ENCODE peak calls at places on chromosomes 2 and 18, in six cellular contexts. N is uterus, V is transverse colon, B is Calu3, E is astrocyte, J is chondrocyte. X is an unnamed sample.

GRCh38 chr18:9808530-9809241 is 77.1 kb upstream of the TXNDC2 start:
- DNase-seq in N (peak), V (no peak), B (no peak), E (peak), J (no peak), X (peak)

GRCh38 chr2:12484536-12485115 is 232.1 kb upstream of the TRIB2 start:
- DNase-seq in N (no peak), V (no peak), B (no peak), E (peak), J (no peak), X (no peak)

GRCh38 chr2:2806711-2807110 is 475.6 kb upstream of the MYT1L start:
- DNase-seq in N (no peak), V (no peak), B (no peak), E (no peak), J (no peak), X (no peak)

GRCh38 chr18:59273936-59274928 is 978 bp upstream of the RAX start:
- DNase-seq in N (no peak), V (no peak), B (no peak), E (no peak), J (no peak), X (no peak)

GRCh38 chr2:225177098-225177497 is 134.8 kb upstream of the DOCK10 start:
- DNase-seq in N (no peak), V (no peak), B (no peak), E (peak), J (no peak), X (peak)

GRCh38 chr2:188973650-188974049 is 523 bp upstream of the COL3A1 start:
- DNase-seq in N (no peak), V (no peak), B (no peak), E (no peak), J (no peak), X (peak)

GRCh38 chr18:27313678-27314077 is 128.6 kb upstream of the CHST9 start:
- DNase-seq in N (no peak), V (no peak), B (no peak), E (no peak), J (no peak), X (no peak)

GRCh38 chr2:200618590-200619021 is 32.8 kb downstream of the AOX1 start:
- DNase-seq in N (no peak), V (no peak), B (no peak), E (no peak), J (no peak), X (peak)

GRCh38 chr2:136154384-136154783 is 36.4 kb upstream of the CXCR4 start:
- DNase-seq in N (no peak), V (no peak), B (no peak), E (no peak), J (no peak), X (no peak)

GRCh38 chr2:208657468-208657867 is 250.9 kb downstream of the PTH2R start:
- DNase-seq in N (no peak), V (no peak), B (peak), E (no peak), J (no peak), X (no peak)

GRCh38 chr2:219104107-219105050 is 43.7 kb upstream of the IHH start:
- DNase-seq in N (no peak), V (no peak), B (peak), E (peak), J (no peak), X (peak)

GRCh38 chr2:54550523-54550922 is 94.4 kb downstream of the SPTBN1 start:
- DNase-seq in N (no peak), V (no peak), B (no peak), E (no peak), J (no peak), X (no peak)

GRCh38 chr18:31977270-31977872 is 34.4 kb upstream of the TRAPPC8 start:
- DNase-seq in N (no peak), V (peak), B (peak), E (peak), J (no peak), X (peak)
- TF ChIP-seq CTCF in N (peak), V (peak), B (peak), E (peak), J (peak), X (peak)

DNA sequence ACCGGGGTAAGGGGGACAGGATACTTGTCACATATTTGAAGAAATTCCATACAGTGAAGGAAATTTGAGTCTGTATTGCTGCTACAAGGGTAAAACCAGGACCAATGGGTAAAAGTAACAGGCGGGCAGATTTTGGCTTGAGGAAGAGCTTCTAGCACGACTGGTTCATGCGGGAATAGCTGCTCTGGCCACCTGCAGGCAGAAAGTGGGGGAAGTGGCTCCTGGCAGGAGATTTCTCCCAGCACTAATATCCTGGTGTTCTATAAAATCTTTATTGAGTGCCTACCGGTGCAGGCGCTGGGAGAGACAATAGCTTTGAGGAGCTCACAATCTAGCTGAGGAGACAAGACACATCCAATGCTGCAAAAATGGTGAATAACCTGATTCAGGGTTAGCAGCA is 198.5 kb downstream of the LOXHD1 start:
- DNase-seq in N (no peak), V (no peak), B (no peak), E (no peak), J (no peak), X (no peak)
- TF ChIP-seq CTCF in N (no peak), V (no peak), B (no peak), E (no peak), J (no peak), X (no peak)

DNA sequence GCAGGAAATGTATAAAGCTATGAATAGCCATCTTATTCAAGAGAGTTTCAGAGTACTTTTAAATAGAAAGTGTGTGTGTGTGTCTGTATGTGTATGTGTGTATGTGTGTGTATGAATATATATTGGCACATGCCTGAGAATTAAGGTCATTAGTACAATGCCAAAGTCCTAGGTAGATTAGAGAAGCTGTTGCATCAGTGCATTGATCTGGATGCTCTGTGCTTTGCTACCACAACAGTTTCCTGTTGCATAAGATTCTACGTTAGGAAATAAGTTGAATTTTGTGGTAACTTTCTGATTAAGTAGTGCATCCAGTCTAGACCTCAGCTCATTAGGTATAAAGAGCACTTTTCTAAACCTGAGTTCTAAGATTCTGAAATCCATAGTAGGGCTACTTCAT is 1102.8 kb upstream of the KLHL29 start:
- DNase-seq in N (no peak), V (no peak), B (no peak), E (no peak), J (no peak), X (peak)
- TF ChIP-seq CTCF in N (no peak), V (no peak), B (no peak), E (no peak), J (no peak), X (no peak)

GRCh38 chr2:10813085-10813748 is 632 bp upstream of the PDIA6 start:
- DNase-seq in N (no peak), V (no peak), B (no peak), E (no peak), J (no peak), X (no peak)

GRCh38 chr2:10811552-10811951 is 1.0 kb downstream of the PDIA6 start:
- DNase-seq in N (no peak), V (no peak), B (no peak), E (no peak), J (no peak), X (no peak)

GRCh38 chr2:10810175-10811161 is 2.1 kb downstream of the PDIA6 start:
- DNase-seq in N (no peak), V (no peak), B (no peak), E (peak), J (no peak), X (peak)

GRCh38 chr2:10814142-10814541 is 1.6 kb upstream of the PDIA6 start:
- DNase-seq in N (no peak), V (no peak), B (no peak), E (no peak), J (no peak), X (no peak)

GRCh38 chr2:10812362-10813084 is at the start of gene PDIA6:
- DNase-seq in N (peak), V (peak), B (peak), E (peak), J (peak), X (peak)
- TF ChIP-seq CTCF in N (no peak), V (no peak), B (no peak), E (no peak), J (no peak), X (no peak)

GRCh38 chr2:139031722-139032121 is 251.5 kb upstream of the NXPH2 start:
- DNase-seq in N (no peak), V (no peak), B (peak), E (peak), J (no peak), X (no peak)
- TF ChIP-seq CTCF in N (no peak), V (no peak), B (no peak), E (no peak), J (peak), X (no peak)

GRCh38 chr2:150468350-150468960 is 19.0 kb downstream of the RND3 start:
- DNase-seq in N (no peak), V (no peak), B (no peak), E (no peak), J (no peak), X (no peak)

GRCh38 chr2:150469706-150470105 is 17.8 kb downstream of the RND3 start:
- DNase-seq in N (no peak), V (no peak), B (no peak), E (no peak), J (no peak), X (no peak)

GRCh38 chr2:150472122-150472899 is 15.2 kb downstream of the RND3 start:
- DNase-seq in N (peak), V (peak), B (peak), E (peak), J (no peak), X (peak)

GRCh38 chr2:150467641-150467963 is 19.9 kb downstream of the RND3 start:
- DNase-seq in N (no peak), V (no peak), B (no peak), E (no peak), J (no peak), X (no peak)

DNA sequence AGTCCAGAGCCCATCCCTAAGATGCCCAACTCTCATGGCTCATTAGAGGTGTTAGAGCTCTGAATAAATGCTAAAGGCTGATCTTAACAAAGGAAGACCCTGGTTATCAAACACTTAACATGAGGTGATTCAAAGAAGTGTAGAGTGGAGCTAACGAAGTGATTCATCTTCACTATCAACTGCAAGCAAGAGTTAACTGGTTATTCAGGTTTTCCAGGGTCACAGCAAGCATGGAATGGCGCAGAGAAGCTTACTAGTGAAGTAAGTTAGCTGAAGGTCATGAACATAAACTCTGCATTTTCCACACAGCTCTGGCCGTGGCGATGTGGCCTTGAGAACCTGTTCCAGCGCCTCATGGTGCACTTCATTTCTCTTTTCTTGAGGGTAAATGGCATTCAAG is 17.0 kb downstream of the RND3 start:
- DNase-seq in N (no peak), V (no peak), B (no peak), E (no peak), J (no peak), X (no peak)
- TF ChIP-seq CTCF in N (no peak), V (no peak), B (no peak), E (no peak), J (no peak), X (no peak)

X was measured in fibroblast of lung.